ENCODE peak calls at places on chromosomes 5 and 9, in four cellular contexts. O is IMR-90, J is uterus, G is heart left ventricle. D is an unnamed sample.

GRCh38 chr5:132459031-132459982 is 31.3 kb downstream of the IRF1 start:
- DNase-seq in G (no peak), O (peak), J (no peak), D (no peak)

GRCh38 chr5:10537614-10538013 is 26.3 kb upstream of the ANKRD33B start:
- DNase-seq in J (no peak), G (no peak), O (no peak), D (no peak)

GRCh38 chr9:126532019-126532462 is 81.7 kb upstream of the LMX1B start:
- DNase-seq in J (no peak), G (peak), O (no peak), D (no peak)

GRCh38 chr9:21317956-21318923 is 13.1 kb upstream of the IFNA5 start:
- DNase-seq in G (no peak), O (peak), J (peak), D (peak)

GRCh38 chr9:13904746-13905145 is 409.2 kb downstream of the NFIB start:
- DNase-seq in J (no peak), O (no peak), G (no peak), D (no peak)

GRCh38 chr9:134724912-134725604 is 83.5 kb downstream of the COL5A1 start:
- DNase-seq in G (no peak), J (no peak), O (no peak), D (no peak)

GRCh38 chr9:3824062-3824461 is 298.3 kb upstream of the RFX3 start:
- DNase-seq in G (no peak), J (no peak), O (no peak), D (no peak)

GRCh38 chr5:115602585-115603125 is 376 bp upstream of the TICAM2 start:
- DNase-seq in O (no peak), J (no peak), G (no peak), D (no peak)

GRCh38 chr5:8247485-8247884 is 378.5 kb downstream of the MTRR start:
- DNase-seq in O (peak), J (no peak), G (no peak), D (no peak)

GRCh38 chr9:110123364-110124095 is 84.4 kb downstream of the C9orf152 start:
- DNase-seq in O (peak), J (no peak), G (no peak), D (peak)

GRCh38 chr9:134187821-134188420 is 23.6 kb upstream of the RNU6ATAC start:
- DNase-seq in J (no peak), O (no peak), G (peak), D (peak)

GRCh38 chr5:170551076-170551475 is 47.3 kb downstream of the KCNIP1 start:
- DNase-seq in G (no peak), O (no peak), J (no peak), D (no peak)

GRCh38 chr9:133787749-133788015 is 49.5 kb upstream of the SARDH start:
- DNase-seq in J (no peak), G (no peak), O (no peak), D (no peak)

GRCh38 chr5:151141535-151141934 is 16.0 kb downstream of the ANXA6 start:
- DNase-seq in G (peak), O (peak), J (peak), D (no peak)

GRCh38 chr5:6593148-6594016 is 39.5 kb downstream of the NSUN2 start:
- DNase-seq in J (no peak), G (no peak), O (no peak), D (no peak)

GRCh38 chr5:135248801-135249231 is 150.2 kb downstream of the MACROH2A1 start:
- DNase-seq in G (no peak), O (no peak), J (no peak), D (no peak)

GRCh38 chr9:97560851-97561250 is 59.4 kb downstream of the TMOD1 start:
- DNase-seq in O (no peak), J (no peak), G (no peak), D (peak)

GRCh38 chr9:16103613-16104012 is 550.8 kb downstream of the CCDC171 start:
- DNase-seq in G (no peak), J (peak), O (peak), D (no peak)

GRCh38 chr5:115345344-115345743 is 48.9 kb upstream of the CCDC112 start:
- DNase-seq in O (no peak), J (no peak), G (no peak), D (no peak)

GRCh38 chr9:128870128-128870940 is 11.4 kb downstream of the KYAT1 start:
- DNase-seq in G (no peak), O (no peak), J (no peak), D (no peak)

GRCh38 chr5:132410451-132411381 is 41.2 kb downstream of the SLC22A5 start:
- DNase-seq in G (peak), O (peak), J (peak), D (peak)

GRCh38 chr5:56516936-56517521 is 283.9 kb upstream of the ANKRD55 start:
- DNase-seq in J (no peak), G (no peak), O (peak), D (peak)

GRCh38 chr5:170626507-170627150 is 122.8 kb downstream of the KCNIP1 start:
- DNase-seq in J (no peak), O (no peak), G (no peak), D (no peak)

GRCh38 chr9:22203371-22204138 is 194.4 kb upstream of the CDKN2B start:
- DNase-seq in O (peak), J (no peak), G (no peak), D (no peak)

GRCh38 chr9:114031037-114031436 is 47.1 kb downstream of the AMBP start:
- DNase-seq in O (no peak), J (no peak), G (no peak), D (no peak)

GRCh38 chr5:134637106-134637721 is 4.6 kb upstream of the SAR1B start:
- DNase-seq in G (no peak), O (no peak), J (no peak), D (no peak)

GRCh38 chr5:8114597-8115266 is 245.8 kb downstream of the MTRR start:
- DNase-seq in O (no peak), J (no peak), G (no peak), D (no peak)

GRCh38 chr9:69173497-69173890 is 583 bp upstream of the TJP2 start:
- DNase-seq in J (no peak), O (no peak), G (no peak), D (no peak)

GRCh38 chr9:137485343-137486140 is 26.4 kb upstream of the NSMF start:
- DNase-seq in O (no peak), G (no peak), J (no peak), D (no peak)

GRCh38 chr5:179345179-179345428 is 157 bp downstream of the ADAMTS2 start:
- DNase-seq in G (no peak), O (no peak), J (no peak), D (no peak)

GRCh38 chr5:145218982-145219381 is 616.2 kb downstream of the PRELID2 start:
- DNase-seq in G (no peak), J (no peak), O (no peak), D (no peak)

GRCh38 chr5:54774281-54775171 is 210.9 kb downstream of the ESM1 start:
- DNase-seq in J (peak), O (no peak), G (peak), D (peak)

GRCh38 chr9:134606951-134607733 is 34.5 kb upstream of the COL5A1 start:
- DNase-seq in O (no peak), G (no peak), J (peak), D (no peak)

GRCh38 chr5:175107865-175108264 is 336.1 kb downstream of the DRD1 start:
- DNase-seq in G (no peak), O (no peak), J (no peak), D (no peak)

GRCh38 chr9:99818439-99818992 is 3.2 kb upstream of the NR4A3 start:
- DNase-seq in G (peak), O (no peak), J (no peak), D (no peak)

GRCh38 chr9:94538908-94539307 is 16.0 kb upstream of the PCAT7 start:
- DNase-seq in G (no peak), O (no peak), J (no peak), D (no peak)

GRCh38 chr5:54820346-54820745 is 165.0 kb downstream of the ESM1 start:
- DNase-seq in J (no peak), G (no peak), O (peak), D (no peak)

GRCh38 chr5:15285901-15286583 is 213.9 kb upstream of the FBXL7 start:
- DNase-seq in G (peak), O (peak), J (no peak), D (no peak)

GRCh38 chr9:69027355-69028097 is 8.0 kb upstream of the FXN start:
- DNase-seq in G (no peak), J (no peak), O (peak), D (peak)

DNA sequence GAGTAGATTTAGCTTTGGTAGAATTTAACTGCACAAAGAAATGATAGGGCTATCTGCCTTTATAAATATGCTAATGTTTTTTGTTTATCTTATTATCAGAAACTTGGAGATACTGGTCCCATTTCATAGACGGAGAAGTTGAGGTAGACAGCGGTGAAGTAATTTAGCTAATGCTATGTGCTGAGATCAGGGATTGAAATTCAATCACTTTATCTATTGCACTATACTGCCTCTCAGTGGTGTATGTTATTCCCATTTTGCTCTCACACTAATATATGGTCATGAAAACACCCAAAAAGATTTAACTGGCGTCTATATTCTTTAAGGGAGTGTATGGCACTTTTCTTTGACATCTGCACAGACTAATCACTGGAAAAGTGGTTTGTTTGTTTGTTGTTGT is 725.9 kb upstream of the WWC1 start:
- DNase-seq in J (no peak), O (peak), G (no peak), D (no peak)
- TF ChIP-seq CTCF in J (no peak), O (peak), G (no peak), D (no peak)

DNA sequence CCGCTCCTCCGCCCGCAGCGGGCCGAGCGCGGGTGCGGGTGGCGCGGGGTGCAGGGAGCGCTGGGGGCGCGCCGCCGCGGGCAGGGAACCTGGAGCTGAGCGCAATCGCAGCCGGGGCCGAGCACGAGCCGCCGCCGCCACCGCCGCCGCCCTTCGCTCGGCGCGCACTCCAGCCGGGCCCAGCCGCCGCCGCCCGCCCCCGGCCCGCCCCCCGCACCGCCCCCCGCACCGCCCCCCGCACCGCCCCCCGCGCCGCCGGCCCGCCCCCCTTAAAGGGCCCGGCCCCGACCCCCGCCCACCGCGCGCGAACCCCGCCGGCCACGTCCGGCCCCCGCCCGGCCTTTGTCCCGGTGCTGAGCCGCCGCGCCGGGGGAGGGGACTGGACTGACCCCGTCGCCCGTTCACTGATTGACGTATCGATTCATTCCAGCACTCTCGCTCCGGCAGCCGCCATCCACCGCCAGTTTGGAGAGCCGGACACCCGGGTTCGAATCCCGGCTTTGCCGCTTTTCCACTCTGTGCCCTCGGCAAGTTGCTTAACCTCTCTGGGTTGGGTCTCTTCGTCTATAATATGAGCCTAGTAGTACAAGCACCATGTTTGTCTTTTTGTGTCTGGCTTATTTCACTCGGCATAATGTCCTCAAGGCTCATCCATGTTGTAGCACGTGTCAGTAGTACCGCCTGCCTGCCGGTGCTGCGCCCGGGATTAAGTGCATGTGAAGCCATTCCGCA is at the start of gene SH3PXD2B:
- DNase-seq in O (no peak), G (peak), J (peak), D (peak)
- TF ChIP-seq POLR2A in O (peak), G (peak), J (peak), D (peak)

DNA sequence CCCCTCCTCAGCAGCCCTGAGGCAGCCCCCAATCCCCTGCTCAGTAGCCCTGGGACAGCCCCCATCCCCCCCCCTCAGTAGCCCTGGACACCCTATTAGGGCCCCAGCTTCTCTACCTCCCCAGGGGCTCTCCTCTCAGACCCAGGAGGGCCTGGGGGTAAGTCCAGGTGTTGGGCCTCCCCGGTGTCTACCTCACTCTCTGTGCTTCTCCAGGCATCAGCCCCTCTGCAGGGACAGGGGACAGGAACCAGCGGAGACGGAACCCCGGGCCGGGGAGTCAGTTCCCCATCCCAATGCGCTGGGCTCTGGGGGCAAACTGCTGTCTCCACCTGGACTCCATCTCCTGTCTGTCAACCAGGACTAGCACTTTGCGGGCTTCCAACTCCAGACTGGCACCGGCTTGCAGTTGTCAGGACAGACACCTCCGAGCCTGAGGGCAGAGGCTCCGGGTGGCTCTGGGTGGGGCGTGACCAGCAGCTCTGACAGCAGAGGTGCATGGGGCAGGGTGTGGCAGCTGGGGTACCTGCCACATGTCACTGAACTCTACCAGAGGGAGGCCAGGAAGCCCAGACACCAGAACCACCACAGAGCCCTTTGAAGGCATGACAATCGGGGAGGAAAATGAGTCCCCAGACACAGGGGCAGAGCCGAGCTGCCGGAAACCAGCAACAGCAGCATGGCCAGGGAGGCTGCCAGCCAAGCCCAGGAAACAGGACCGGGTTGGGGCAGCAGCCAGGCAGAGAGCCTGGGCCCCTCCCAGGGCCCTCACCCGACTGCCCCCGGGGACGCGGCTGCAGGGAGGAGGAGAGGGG is 17.7 kb upstream of the UBAC1 start:
- DNase-seq in O (no peak), J (no peak), G (no peak), D (no peak)
- H3K4me3 ChIP-seq in O (no peak), J (no peak), G (no peak), D (no peak)

GRCh38 chr5:30197662-30198061 is 995.8 kb upstream of the CDH6 start:
- DNase-seq in G (no peak), J (no peak), O (no peak), D (no peak)

GRCh38 chr5:30194595-30194994 is 998.9 kb upstream of the CDH6 start:
- DNase-seq in O (no peak), G (no peak), J (no peak), D (no peak)
- TF ChIP-seq CTCF in O (no peak), G (no peak), J (no peak), D (no peak)

DNA sequence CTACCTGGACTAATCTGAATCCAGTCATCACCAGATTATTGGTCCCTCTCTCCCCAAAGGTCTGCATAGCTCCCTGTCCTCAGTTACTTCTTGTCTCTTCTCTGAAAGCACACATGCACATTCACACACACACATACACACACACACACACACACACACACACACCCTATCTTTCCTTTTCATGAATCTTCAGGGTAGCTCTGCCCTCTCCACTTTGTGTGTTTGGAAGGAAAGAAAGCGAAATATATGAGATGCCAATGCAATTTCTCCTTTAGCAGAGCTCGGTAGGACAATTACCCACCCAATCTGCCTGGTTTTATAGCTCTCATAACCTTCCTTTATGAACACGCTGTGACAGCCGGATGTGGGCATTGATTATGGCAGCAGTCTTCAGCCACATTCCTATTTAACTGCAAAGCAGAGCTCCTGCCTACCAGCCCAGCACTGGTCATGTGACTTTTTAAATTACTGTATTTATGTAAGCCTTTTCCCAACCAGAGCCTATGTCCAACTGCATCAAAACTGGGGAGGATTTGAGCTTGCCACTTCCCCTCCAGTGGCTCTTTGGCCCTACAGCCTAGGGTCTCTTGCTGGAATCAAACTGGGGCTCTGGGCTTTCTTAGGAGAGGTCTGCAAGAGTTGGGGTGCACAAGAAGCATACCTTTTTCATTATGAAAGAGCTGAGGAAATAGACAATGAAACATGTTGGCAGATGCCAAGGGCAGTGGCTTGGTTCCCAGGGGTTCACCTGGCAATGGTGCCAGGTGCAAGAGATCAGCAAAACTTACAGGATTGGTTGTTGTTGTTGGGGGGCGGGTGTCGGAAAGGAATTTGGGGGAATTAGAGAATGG is 20.8 kb upstream of the MATR3 start:
- DNase-seq in J (no peak), O (peak), G (no peak), D (no peak)
- TF ChIP-seq POLR2A in J (no peak), O (no peak), G (no peak), D (no peak)

D was measured in thyroid gland.